ENCODE peak calls at places on chromosome X, in four cellular contexts. O is fibroblast of mammary gland, I is foreskin fibroblast, B is AG04449. K is an unnamed sample.

GRCh38 chrX:123971963-123972362 is 10.5 kb downstream of the STAG2 start:
- DNase-seq in B (no peak), O (peak), I (no peak), K (no peak)

GRCh38 chrX:63746278-63746677 is 38.7 kb downstream of the ARHGEF9 start:
- DNase-seq in B (no peak), O (no peak), I (no peak), K (no peak)

GRCh38 chrX:68183612-68184214 is 249.6 kb downstream of the OPHN1 start:
- DNase-seq in B (no peak), I (no peak), O (peak), K (no peak)

GRCh38 chrX:45774961-45775360 is 574.3 kb upstream of the DIPK2B start:
- DNase-seq in O (peak), I (peak), B (no peak), K (peak)

GRCh38 chrX:130120321-130120731 is 10.0 kb upstream of the ELF4 start:
- DNase-seq in B (no peak), O (no peak), I (no peak), K (no peak)

GRCh38 chrX:119516157-119516702 is 48.0 kb downstream of the SLC25A5 start:
- DNase-seq in O (peak), I (peak), B (no peak), K (no peak)

GRCh38 chrX:68659385-68659784 is 11.9 kb downstream of the STARD8 start:
- DNase-seq in I (no peak), O (no peak), B (no peak), K (no peak)

GRCh38 chrX:123184199-123184857 is at the start of gene GRIA3:
- DNase-seq in B (no peak), O (peak), I (no peak), K (peak)

GRCh38 chrX:119655125-119655524 is 37.8 kb downstream of the SEPTIN6 start:
- DNase-seq in I (peak), O (peak), B (peak), K (peak)

GRCh38 chrX:155218777-155219176 is 2.5 kb downstream of the VBP1 start:
- DNase-seq in I (no peak), O (no peak), B (no peak), K (no peak)

GRCh38 chrX:99301990-99302389 is 1108.1 kb downstream of the PCDH19 start:
- DNase-seq in B (no peak), O (peak), I (no peak), K (no peak)

GRCh38 chrX:112714357-112714918 is 34.7 kb upstream of the LHFPL1 start:
- DNase-seq in I (no peak), B (peak), O (no peak), K (no peak)

GRCh38 chrX:129932137-129932791 is 26.3 kb downstream of the UTP14A start:
- DNase-seq in O (peak), I (peak), B (peak), K (peak)

GRCh38 chrX:70301716-70302115 is 11.8 kb downstream of the KIF4A start:
- DNase-seq in I (no peak), B (no peak), O (peak), K (no peak)

GRCh38 chrX:152445926-152446325 is 5.2 kb downstream of the GABRA3 start:
- DNase-seq in I (no peak), O (no peak), B (no peak), K (no peak)

GRCh38 chrX:130261494-130261893 is 7.2 kb downstream of the ZNF280C start:
- DNase-seq in B (no peak), I (no peak), O (no peak), K (no peak)

GRCh38 chrX:83508006-83508405 is at the start of gene POU3F4:
- DNase-seq in B (no peak), I (no peak), O (no peak), K (no peak)

GRCh38 chrX:1807301-1807731 is 192.5 kb downstream of the ASMT start:
- DNase-seq in O (peak), B (no peak), I (peak), K (peak)

GRCh38 chrX:1546601-1547275 is 9.8 kb upstream of the P2RY8 start:
- DNase-seq in B (no peak), O (no peak), I (no peak), K (no peak)

GRCh38 chrX:43809463-43809862 is 72.8 kb downstream of the MAOB start:
- DNase-seq in O (peak), I (peak), B (no peak), K (peak)

GRCh38 chrX:134999469-134999868 is 8.7 kb downstream of the SMIM10 start:
- DNase-seq in O (peak), B (no peak), I (peak), K (peak)

GRCh38 chrX:45711231-45711630 is 510.6 kb upstream of the DIPK2B start:
- DNase-seq in B (no peak), O (peak), I (peak), K (no peak)

GRCh38 chrX:48541140-48541814 is 1.8 kb downstream of the TBC1D25 start:
- DNase-seq in O (no peak), I (no peak), B (no peak), K (no peak)

GRCh38 chrX:48538641-48539344 is 721 bp upstream of the TBC1D25 start:
- DNase-seq in B (no peak), O (no peak), I (no peak), K (no peak)

GRCh38 chrX:48539345-48540014 is at the start of gene TBC1D25:
- DNase-seq in I (peak), B (peak), O (peak), K (peak)

GRCh38 chrX:48540015-48540350 is 469 bp downstream of the TBC1D25 start:
- DNase-seq in O (peak), B (no peak), I (peak), K (no peak)

DNA sequence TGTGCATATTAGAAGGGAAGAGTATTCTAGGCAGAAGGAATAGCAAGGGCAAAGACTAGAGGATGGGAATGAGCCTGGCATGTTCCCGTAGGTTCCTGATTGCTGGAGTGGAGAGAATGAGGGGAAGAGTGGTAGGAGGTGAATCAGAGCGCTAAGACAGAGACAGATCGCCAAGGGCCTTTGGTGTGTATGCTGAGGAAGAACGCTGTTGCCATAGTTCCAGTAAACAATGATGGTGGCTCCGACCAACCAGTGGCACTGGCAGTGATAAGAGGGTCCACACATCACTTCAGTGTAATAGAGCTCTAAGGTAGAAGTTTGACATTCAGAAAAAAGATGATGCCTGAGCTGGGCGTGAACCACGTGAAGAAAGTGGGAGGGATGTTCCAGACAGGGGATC is 966 bp downstream of the TBC1D25 start:
- DNase-seq in B (no peak), I (no peak), O (no peak), K (no peak)
- H3K4me3 ChIP-seq in B (peak), I (peak), O (peak), K (peak)

DNA sequence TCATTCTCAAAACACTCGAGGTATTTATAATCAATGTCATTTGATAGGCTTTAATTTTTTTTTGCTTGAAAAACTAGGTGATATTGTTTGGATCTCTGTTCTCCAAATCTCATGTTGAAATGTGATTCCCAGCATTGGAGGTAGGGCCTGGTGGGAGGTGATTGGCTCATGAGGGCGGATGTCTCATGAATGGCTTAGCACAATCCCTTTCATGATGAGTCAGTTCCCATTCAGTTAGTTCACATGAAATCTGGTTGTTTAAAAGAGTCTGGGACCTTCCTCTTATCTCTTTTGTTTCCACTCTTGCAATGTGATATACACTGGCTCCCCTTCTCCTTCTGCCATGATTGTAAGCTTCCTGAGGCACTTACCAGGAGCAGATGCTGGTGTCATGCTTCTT is 638.7 kb downstream of the DMD start:
- DNase-seq in B (no peak), O (no peak), I (no peak), K (no peak)
- H3K4me3 ChIP-seq in B (no peak), O (no peak), I (no peak), K (no peak)

DNA sequence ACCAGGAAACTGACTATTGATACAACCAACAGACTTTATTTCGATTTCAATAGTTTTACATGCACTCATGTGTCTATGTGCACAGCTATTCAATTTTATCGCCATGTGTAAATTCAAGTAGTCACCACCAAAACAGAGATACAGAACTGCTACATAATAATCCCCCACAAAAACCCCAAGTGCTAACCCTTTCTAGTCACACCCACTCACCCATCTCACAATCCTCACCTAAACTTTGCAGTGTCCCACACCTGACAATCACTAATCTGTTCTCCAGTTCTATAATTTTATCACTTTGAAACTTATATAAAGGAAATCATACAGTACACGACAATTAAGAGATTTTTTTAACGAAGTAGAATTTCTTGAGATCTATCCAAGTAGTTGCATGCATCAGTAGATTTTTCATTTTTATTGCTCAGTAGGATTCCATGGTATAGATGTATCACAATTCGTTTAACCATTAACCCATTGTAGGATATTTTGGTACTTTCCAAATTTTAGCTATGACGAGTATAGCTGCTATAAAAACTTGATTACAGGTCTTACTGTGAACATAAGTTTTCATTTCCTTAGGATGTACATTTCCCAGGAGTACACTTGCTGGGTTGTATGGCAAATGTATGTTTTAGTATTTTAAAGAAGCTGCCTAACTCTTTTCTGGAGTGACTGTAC is 85.9 kb downstream of the CASK start:
- DNase-seq in I (no peak), B (no peak), O (no peak), K (no peak)
- H3K4me3 ChIP-seq in I (no peak), B (no peak), O (no peak), K (no peak)

DNA sequence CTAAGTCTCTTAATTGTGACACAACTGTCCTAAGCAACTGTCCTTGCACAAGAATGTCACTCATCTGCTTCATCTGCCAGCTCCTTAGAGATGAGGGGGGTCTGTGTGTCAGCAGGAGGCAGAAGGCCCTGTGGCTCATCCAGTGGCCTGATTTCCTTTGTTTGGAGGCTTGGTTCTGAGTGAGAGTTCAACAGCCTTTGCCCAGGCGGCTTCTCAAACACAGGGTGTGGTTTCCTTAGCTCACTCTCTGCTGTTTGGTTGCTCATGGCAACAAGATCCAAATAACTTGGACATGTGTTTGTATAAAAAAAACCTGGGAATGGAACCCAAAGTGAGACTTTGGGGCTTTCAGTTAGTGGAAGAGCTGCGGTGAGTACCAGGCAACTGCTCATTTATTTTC is 46.6 kb downstream of the MAP7D3 start:
- DNase-seq in B (no peak), I (no peak), O (peak), K (no peak)
- H3K4me3 ChIP-seq in B (no peak), I (no peak), O (no peak), K (no peak)

GRCh38 chrX:154140742-154141141 is 3.3 kb upstream of the OPN1LW start:
- DNase-seq in O (no peak), B (no peak), I (no peak), K (no peak)

GRCh38 chrX:154140206-154140605 is 3.8 kb upstream of the OPN1LW start:
- DNase-seq in I (no peak), O (no peak), B (no peak), K (no peak)

GRCh38 chrX:154135458-154136229 is 8.4 kb upstream of the OPN1LW start:
- DNase-seq in I (no peak), B (no peak), O (no peak), K (no peak)

GRCh38 chrX:154138857-154139256 is 5.2 kb upstream of the OPN1LW start:
- DNase-seq in O (no peak), B (no peak), I (no peak), K (no peak)

DNA sequence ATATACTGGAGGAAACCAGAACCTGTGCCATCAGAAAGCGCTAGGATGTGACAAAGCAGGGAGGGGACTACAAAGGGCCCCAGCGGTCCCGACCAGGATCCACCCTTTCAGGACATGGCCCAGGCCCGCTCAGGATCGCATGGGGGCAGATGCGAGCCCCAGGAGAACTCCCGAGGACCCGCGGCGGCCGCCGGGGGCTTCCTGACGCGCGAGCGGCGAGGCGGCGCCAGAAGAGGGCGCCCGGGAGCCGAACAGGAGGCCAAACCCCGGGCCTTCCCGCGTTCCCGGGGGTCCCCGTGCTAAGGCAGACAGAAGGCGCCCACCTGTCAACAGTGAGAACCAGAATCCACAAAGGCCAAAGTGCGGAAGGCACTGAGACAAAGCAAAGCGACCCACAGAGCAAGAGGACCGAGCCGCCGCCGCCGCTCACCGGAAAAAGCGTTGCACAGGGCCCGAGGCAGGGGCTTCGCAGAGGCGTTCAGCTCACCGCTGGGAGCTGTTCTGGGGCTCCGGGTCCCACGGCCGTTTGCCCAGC is 7.3 kb upstream of the OPN1LW start:
- DNase-seq in O (peak), I (peak), B (no peak), K (no peak)
- H3K4me3 ChIP-seq in O (peak), I (peak), B (peak), K (peak)

GRCh38 chrX:3963980-3964379 is 250.5 kb upstream of the PRKX start:
- DNase-seq in I (no peak), O (no peak), B (no peak), K (no peak)

GRCh38 chrX:3960952-3961351 is 247.5 kb upstream of the PRKX start:
- DNase-seq in I (no peak), O (no peak), B (no peak), K (no peak)

DNA sequence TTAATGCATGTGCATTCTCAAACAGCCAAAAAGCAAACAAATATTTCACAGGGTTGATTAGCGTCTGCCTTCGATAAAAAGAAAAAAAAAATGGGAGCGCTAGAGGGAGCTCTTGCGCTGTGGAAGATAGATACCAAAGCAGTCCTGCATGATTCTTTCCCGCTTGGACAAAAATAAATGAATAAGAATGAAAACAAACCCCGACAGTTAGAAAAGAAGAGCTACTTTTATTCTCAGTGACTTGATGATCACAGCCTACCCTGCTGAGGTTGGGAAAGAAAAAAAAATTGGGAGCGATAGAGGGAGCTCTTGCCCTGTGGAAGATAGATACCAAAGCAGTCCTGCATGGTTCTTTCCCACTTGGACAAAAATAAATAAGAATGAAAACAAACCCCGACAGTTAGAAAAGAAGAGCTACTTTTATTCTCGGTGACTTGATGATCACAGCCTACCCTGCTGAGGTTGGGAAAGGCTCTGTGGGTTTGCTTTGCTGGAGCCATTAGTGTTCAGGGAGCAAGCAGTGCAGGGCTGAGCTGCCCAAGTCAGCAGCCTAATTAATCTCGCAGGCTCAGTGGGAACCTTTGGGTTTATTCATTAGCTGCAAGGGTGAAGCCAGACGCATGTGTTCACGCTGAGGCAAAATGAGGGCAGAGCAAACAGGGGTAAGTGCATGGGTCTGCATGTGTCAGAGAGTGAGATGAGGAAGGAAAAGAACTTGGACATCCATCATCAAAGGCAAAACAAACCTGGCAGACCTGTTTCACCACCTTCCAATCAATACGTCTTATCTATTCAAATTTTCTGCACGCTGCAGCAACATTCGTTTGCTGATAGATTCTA is 249.3 kb upstream of the PRKX start:
- DNase-seq in I (no peak), O (peak), B (no peak), K (no peak)
- H3K4me3 ChIP-seq in I (no peak), O (no peak), B (no peak), K (no peak)

GRCh38 chrX:445727-446126 is 59.0 kb upstream of the PPP2R3B start:
- DNase-seq in B (no peak), I (no peak), O (no peak), K (no peak)
- H3K4me3 ChIP-seq in B (no peak), I (no peak), O (no peak), K (no peak)

DNA sequence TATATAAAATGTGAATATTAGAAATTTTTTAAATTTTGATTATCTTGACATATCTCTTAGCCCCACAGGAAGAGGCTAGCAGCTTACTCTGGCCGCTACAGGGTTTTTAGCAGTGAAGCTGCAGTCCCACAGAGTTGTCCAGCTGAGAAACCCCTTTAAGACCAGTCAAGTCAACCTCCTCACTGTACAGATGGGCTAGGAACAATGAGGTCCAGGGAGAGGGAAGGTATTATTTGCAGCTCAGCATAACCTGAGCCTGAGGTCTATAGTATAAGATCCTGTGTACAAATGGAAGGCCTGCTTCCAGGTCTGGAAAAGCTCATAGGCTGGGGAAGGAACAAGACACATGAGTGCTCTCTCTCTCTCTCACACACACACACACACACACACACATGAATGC is 1.8 kb downstream of the VSIG4 start:
- DNase-seq in I (no peak), O (no peak), B (no peak), K (no peak)
- H3K4me3 ChIP-seq in I (no peak), O (no peak), B (no peak), K (no peak)